ENCODE peak calls at places on chromosomes 3 and 15, in ten cellular contexts. X is A549, A is GM12878, Q is heart left ventricle, Z is HepG2, U is sigmoid colon, R is IMR-90, S is stomach, N is ovary, Y is body of pancreas. J is an unnamed sample.

GRCh38 chr3:99669879-99670555 is 31.6 kb downstream of the COL8A1 start:
- DNase-seq in Z (no peak), Y (no peak), S (no peak), Q (no peak), U (no peak), R (peak), A (no peak), N (no peak), X (no peak), J (no peak)

GRCh38 chr3:78791745-78792144 is 976.1 kb downstream of the ROBO1 start:
- DNase-seq in A (no peak), R (no peak), X (no peak), Y (no peak), U (no peak), Q (no peak), N (no peak), Z (no peak), S (no peak), J (no peak)

GRCh38 chr15:26806161-26806560 is 33.3 kb upstream of the GABRB3 start:
- DNase-seq in Z (no peak), X (no peak), Q (peak), Y (peak), U (no peak), N (no peak), S (peak), A (no peak), R (no peak), J (no peak)

GRCh38 chr15:85073556-85074194 is 92.0 kb downstream of the PDE8A start:
- DNase-seq in Z (no peak), R (peak), N (no peak), U (no peak), X (peak), A (no peak), Q (no peak), Y (no peak), S (no peak), J (no peak)

GRCh38 chr15:76678766-76679165 is 226.4 kb downstream of the SCAPER start:
- DNase-seq in R (peak), N (no peak), U (no peak), S (no peak), X (no peak), A (no peak), Y (no peak), Z (no peak), Q (no peak), J (no peak)

GRCh38 chr3:165939141-165939540 is 101.9 kb upstream of the BCHE start:
- DNase-seq in Y (no peak), X (no peak), S (no peak), A (no peak), N (no peak), Z (no peak), R (no peak), U (no peak), Q (no peak), J (no peak)

GRCh38 chr3:127665586-127665985 is 7.2 kb upstream of the ABTB1 start:
- DNase-seq in U (no peak), A (no peak), Q (no peak), Z (no peak), R (no peak), N (no peak), S (no peak), X (no peak), Y (no peak), J (no peak)

GRCh38 chr15:81255596-81255995 is 58.9 kb downstream of the IL16 start:
- DNase-seq in R (no peak), S (no peak), N (no peak), Q (no peak), X (no peak), U (no peak), Y (no peak), Z (no peak), A (no peak), J (no peak)

GRCh38 chr3:59247402-59247841 is 197.6 kb upstream of the CFAP20DC start:
- DNase-seq in U (no peak), X (no peak), A (peak), Y (no peak), R (peak), Z (no peak), Q (no peak), S (peak), N (no peak), J (no peak)

GRCh38 chr3:51544011-51544775 is 5.7 kb downstream of the RAD54L2 start:
- DNase-seq in Y (no peak), A (no peak), N (no peak), X (no peak), U (no peak), S (no peak), R (no peak), Q (no peak), Z (no peak), J (no peak)

GRCh38 chr3:189144645-189145044 is 27.1 kb upstream of the TPRG1 start:
- DNase-seq in S (no peak), R (peak), Q (no peak), N (no peak), Y (no peak), X (peak), Z (no peak), A (no peak), U (no peak), J (no peak)

GRCh38 chr3:46711305-46711704 is 6.4 kb downstream of the PRSS50 start:
- DNase-seq in Q (no peak), Z (peak), A (no peak), S (no peak), X (no peak), R (no peak), N (no peak), Y (peak), U (peak), J (no peak)

GRCh38 chr3:47515864-47516319 is 2.4 kb upstream of the ELP6 start:
- DNase-seq in U (no peak), S (no peak), Y (no peak), Q (no peak), X (no peak), A (no peak), N (peak), R (no peak), Z (no peak), J (peak)

GRCh38 chr15:81023483-81024264 is 23.0 kb downstream of the TLNRD1 start:
- DNase-seq in Z (no peak), A (peak), Q (peak), N (no peak), S (no peak), X (no peak), Y (peak), R (peak), U (peak), J (peak)

GRCh38 chr3:62371735-62372591 is 1.4 kb downstream of the FEZF2 start:
- DNase-seq in A (no peak), N (no peak), Z (no peak), X (no peak), Q (no peak), U (no peak), Y (no peak), R (no peak), S (no peak), J (no peak)

GRCh38 chr15:98596131-98596530 is 52.2 kb upstream of the IGF1R start:
- DNase-seq in Y (no peak), Z (no peak), X (no peak), N (no peak), U (no peak), R (no peak), Q (no peak), A (no peak), S (no peak), J (no peak)

GRCh38 chr15:41946970-41947369 is 25.4 kb downstream of the EHD4 start:
- DNase-seq in Q (peak), Z (no peak), A (no peak), N (no peak), Y (no peak), X (no peak), U (no peak), S (no peak), R (no peak), J (no peak)

GRCh38 chr3:193701896-193702644 is 109.1 kb downstream of the OPA1 start:
- DNase-seq in X (no peak), Q (no peak), R (peak), U (no peak), A (peak), N (no peak), S (no peak), Z (no peak), Y (no peak), J (no peak)

GRCh38 chr3:45597581-45597980 is 3.0 kb downstream of the LIMD1 start:
- DNase-seq in S (no peak), Z (no peak), X (no peak), N (no peak), U (no peak), Y (no peak), R (no peak), A (no peak), Q (no peak), J (no peak)

GRCh38 chr3:124934577-124934976 is at the start of gene MUC13:
- DNase-seq in X (peak), N (no peak), U (no peak), A (no peak), Z (peak), Q (no peak), R (no peak), S (no peak), Y (no peak), J (no peak)

GRCh38 chr3:105349988-105350387 is 16.7 kb upstream of the ALCAM start:
- DNase-seq in A (no peak), Q (no peak), N (no peak), S (no peak), X (no peak), Z (no peak), U (no peak), R (no peak), Y (no peak), J (no peak)

GRCh38 chr15:87871130-87871737 is 385.3 kb downstream of the NTRK3 start:
- DNase-seq in Q (no peak), Z (no peak), R (peak), X (no peak), Y (no peak), S (no peak), N (no peak), U (no peak), A (no peak), J (no peak)

GRCh38 chr3:184156522-184156955 is 1.4 kb downstream of the DVL3 start:
- DNase-seq in Y (peak), N (peak), Z (peak), S (no peak), X (no peak), Q (peak), R (peak), A (no peak), U (peak), J (peak)

GRCh38 chr3:129085165-129085715 is 24.7 kb downstream of the GP9 start:
- DNase-seq in N (no peak), Q (no peak), A (no peak), Z (no peak), X (no peak), Y (no peak), R (no peak), S (no peak), U (no peak), J (no peak)

GRCh38 chr15:80179025-80179759 is 26.4 kb downstream of the FAH start:
- DNase-seq in X (peak), A (no peak), R (peak), S (peak), U (no peak), Z (no peak), Y (no peak), N (no peak), Q (no peak), J (no peak)

GRCh38 chr3:29335921-29336320 is 55.0 kb downstream of the RBMS3 start:
- DNase-seq in S (no peak), Y (no peak), U (no peak), X (no peak), Z (no peak), R (no peak), Q (no peak), N (no peak), A (no peak), J (no peak)

GRCh38 chr3:123481722-123482457 is 33.0 kb upstream of the ADCY5 start:
- DNase-seq in A (no peak), Y (no peak), N (no peak), Q (no peak), U (no peak), R (no peak), S (no peak), Z (no peak), X (no peak), J (no peak)

GRCh38 chr3:168088106-168088722 is 7.5 kb downstream of the GOLIM4 start:
- DNase-seq in R (no peak), Q (no peak), Y (peak), U (no peak), A (peak), Z (peak), S (no peak), N (no peak), X (peak), J (no peak)

GRCh38 chr15:84099181-84099580 is 136.4 kb upstream of the GOLGA6L4 start:
- DNase-seq in U (no peak), Z (no peak), N (no peak), Q (no peak), Y (peak), R (no peak), S (peak), A (peak), X (no peak), J (no peak)

GRCh38 chr3:52093751-52094525 is 37.6 kb upstream of the DUSP7 start:
- DNase-seq in U (peak), N (no peak), R (peak), S (no peak), A (no peak), Q (peak), Y (no peak), X (no peak), Z (peak), J (no peak)

GRCh38 chr3:53715815-53716483 is 130.3 kb downstream of the CHDH start:
- DNase-seq in A (no peak), S (peak), X (no peak), U (no peak), N (no peak), Y (no peak), R (no peak), Q (no peak), Z (no peak), J (peak)

GRCh38 chr3:104286645-104287044 is 1080.1 kb upstream of the ALCAM start:
- DNase-seq in S (no peak), R (no peak), Z (no peak), X (no peak), Y (no peak), A (no peak), N (no peak), Q (no peak), U (no peak), J (no peak)

GRCh38 chr3:8201886-8202285 is 299.7 kb upstream of the LMCD1 start:
- DNase-seq in A (no peak), N (no peak), R (no peak), S (no peak), U (no peak), Z (no peak), X (no peak), Q (no peak), Y (no peak), J (no peak)

GRCh38 chr15:101170568-101171350 is 81.1 kb downstream of the CHSY1 start:
- DNase-seq in Z (no peak), A (no peak), N (no peak), U (peak), Q (peak), S (no peak), R (peak), X (no peak), Y (no peak), J (peak)

GRCh38 chr15:92902723-92903587 is 2.8 kb downstream of the CHD2 start:
- DNase-seq in Y (no peak), Q (no peak), A (no peak), X (no peak), N (no peak), U (no peak), R (no peak), Z (no peak), S (no peak), J (no peak)
- TF ChIP-seq POLR2A in Y (no peak), Q (no peak), A (no peak), X (no peak), N (no peak), U (no peak), R (no peak), Z (no peak), S (no peak), J (no peak)

DNA sequence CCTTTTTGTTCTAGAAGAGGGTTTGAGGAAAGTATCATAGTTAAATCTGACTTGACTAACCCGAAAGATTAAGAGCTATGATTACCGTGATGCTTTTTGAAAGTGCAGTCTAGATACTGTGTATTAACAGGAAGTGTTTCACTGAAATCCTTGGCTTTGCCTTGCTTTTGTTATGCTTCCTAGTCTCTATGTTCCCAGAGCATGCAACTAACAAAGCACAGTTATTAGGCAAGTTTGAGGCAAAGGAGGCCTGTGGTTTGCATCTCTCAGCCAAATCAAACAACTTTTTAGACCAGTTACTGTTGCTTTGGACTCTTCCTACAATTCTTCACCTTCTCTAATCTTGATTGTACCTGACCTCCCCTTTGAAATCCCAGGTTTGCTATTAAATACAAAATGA is 3.9 kb downstream of the LXN start:
- DNase-seq in Z (no peak), Q (no peak), U (no peak), Y (no peak), S (no peak), A (no peak), R (peak), N (no peak), X (no peak), J (no peak)
- TF ChIP-seq POLR2A in Z (no peak), Q (no peak), U (no peak), Y (no peak), S (no peak), A (no peak), R (no peak), N (no peak), X (no peak), J (no peak)

DNA sequence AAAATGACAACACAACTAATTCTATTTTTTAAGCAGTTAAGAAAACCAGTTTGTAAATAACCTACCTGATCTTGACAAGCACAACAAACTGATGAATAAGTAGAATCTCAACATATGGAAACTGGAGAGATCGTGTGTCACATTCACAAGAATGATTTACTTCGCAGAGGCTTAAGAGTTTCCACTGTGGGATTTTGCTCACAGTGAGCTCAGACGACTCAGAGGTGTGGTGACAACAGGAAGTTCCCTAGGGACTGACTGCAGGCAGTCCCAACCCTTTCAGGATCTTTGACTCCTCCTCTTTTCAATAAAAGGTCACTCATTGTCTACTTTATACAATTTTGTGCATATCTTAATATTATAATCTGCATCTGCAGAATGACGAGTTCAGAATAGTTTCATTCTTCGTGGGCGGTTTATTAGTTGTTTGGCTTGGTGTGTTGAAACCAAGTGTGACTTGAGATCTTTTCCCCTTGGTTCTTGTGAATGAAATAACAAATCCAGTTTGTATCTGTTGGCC is at the start of gene LIPH:
- DNase-seq in S (peak), N (no peak), R (peak), Z (no peak), U (no peak), A (peak), Q (no peak), X (peak), Y (peak), J (peak)
- TF ChIP-seq POLR2A in S (no peak), N (no peak), R (no peak), Z (no peak), U (no peak), A (no peak), Q (no peak), X (no peak), Y (peak), J (no peak)

GRCh38 chr3:141455603-141456327 is 31.1 kb upstream of the RASA2 start:
- DNase-seq in X (no peak), Z (no peak), N (no peak), S (no peak), Q (no peak), Y (no peak), U (no peak), A (no peak), R (no peak), J (no peak)

GRCh38 chr3:141456328-141456689 is 30.5 kb upstream of the RASA2 start:
- DNase-seq in A (no peak), X (no peak), Y (no peak), R (peak), U (no peak), S (no peak), Z (no peak), Q (peak), N (peak), J (peak)

GRCh38 chr3:141452773-141453172 is 34.1 kb upstream of the RASA2 start:
- DNase-seq in R (no peak), X (no peak), A (no peak), U (no peak), Q (no peak), S (no peak), Y (no peak), Z (no peak), N (no peak), J (no peak)

GRCh38 chr3:141454055-141454454 is 32.8 kb upstream of the RASA2 start:
- DNase-seq in N (no peak), A (no peak), S (no peak), Q (no peak), Z (no peak), X (no peak), U (no peak), R (no peak), Y (no peak), J (no peak)

GRCh38 chr3:141454906-141455602 is 31.8 kb upstream of the RASA2 start:
- DNase-seq in N (no peak), S (no peak), U (no peak), A (peak), R (peak), Y (no peak), Q (no peak), X (peak), Z (peak), J (no peak)
- TF ChIP-seq POLR2A in N (no peak), S (no peak), U (no peak), A (no peak), R (no peak), Y (no peak), Q (no peak), X (no peak), Z (no peak), J (no peak)

J was measured in testis.